ENCODE peak calls at places on chromosomes 5 and 9, in four cellular contexts. One of them, this sample, is unnamed.
A peak's percentile ranks its signal among the peaks of the same experiment; 100 is the strongest.

GRCh38 chr5:124433170-124433569 is 313.3 kb downstream of the ZNF608 start:
- DNase-seq in K562: no peak
- DNase-seq in GM12878: no peak
- DNase-seq in HepG2: no peak
- DNase-seq in this sample: no peak

GRCh38 chr5:101425345-101425744 is 522.3 kb upstream of the ST8SIA4 start:
- DNase-seq in K562: peak; percentile 0
- DNase-seq in GM12878: no peak
- DNase-seq in HepG2: no peak
- DNase-seq in this sample: no peak

GRCh38 chr5:160165137-160166068 is 46.2 kb upstream of the PWWP2A start:
- DNase-seq in K562: peak; percentile 37
- DNase-seq in GM12878: no peak
- DNase-seq in HepG2: peak; percentile 82
- DNase-seq in this sample: peak; percentile 64

GRCh38 chr5:129110742-129111141 is 16.2 kb downstream of the ISOC1 start:
- DNase-seq in HepG2: no peak
- DNase-seq in GM12878: no peak
- DNase-seq in K562: no peak
- DNase-seq in this sample: no peak

GRCh38 chr5:23405316-23406068 is 101.9 kb upstream of the PRDM9 start:
- DNase-seq in HepG2: no peak
- DNase-seq in K562: no peak
- DNase-seq in GM12878: no peak
- DNase-seq in this sample: no peak

GRCh38 chr5:40587284-40587882 is 92.3 kb upstream of the PTGER4 start:
- DNase-seq in K562: no peak
- DNase-seq in HepG2: no peak
- DNase-seq in GM12878: no peak
- DNase-seq in this sample: no peak

GRCh38 chr5:35031276-35031675 is 16.5 kb downstream of the AGXT2 start:
- DNase-seq in HepG2: no peak
- DNase-seq in K562: no peak
- DNase-seq in GM12878: no peak
- DNase-seq in this sample: no peak

GRCh38 chr9:130157079-130157478 is 15.1 kb upstream of the NCS1 start:
- DNase-seq in HepG2: no peak
- DNase-seq in GM12878: no peak
- DNase-seq in K562: no peak
- DNase-seq in this sample: no peak

GRCh38 chr5:143213231-143213850 is 190.1 kb downstream of the NR3C1 start:
- DNase-seq in HepG2: no peak
- DNase-seq in K562: no peak
- DNase-seq in GM12878: no peak
- DNase-seq in this sample: no peak

DNA sequence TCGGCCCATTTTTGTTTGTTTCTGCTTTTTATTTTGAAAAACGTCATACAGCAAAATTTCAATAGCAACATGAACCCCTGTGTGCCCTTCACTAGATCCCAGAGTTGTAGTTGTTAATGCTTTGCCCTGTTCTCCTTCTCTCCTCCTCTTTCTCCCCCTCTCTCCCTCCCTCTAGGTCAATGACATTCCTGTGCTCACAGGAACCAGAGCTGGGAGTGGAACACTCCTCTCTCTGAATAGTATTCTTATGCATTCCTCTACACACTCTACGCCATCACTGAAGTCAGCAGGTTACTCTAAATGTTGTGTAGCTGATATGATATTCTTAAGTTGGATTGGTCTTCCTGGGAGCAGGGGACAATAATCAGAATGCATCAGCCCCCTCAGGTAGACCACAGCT is 243.4 kb downstream of the SYK start:
- DNase-seq in GM12878: no peak
- DNase-seq in HepG2: peak; percentile 23
- DNase-seq in K562: no peak
- DNase-seq in this sample: no peak
- TF ChIP-seq ESRRA in GM12878: no peak
- TF ChIP-seq ESRRA in HepG2: no peak
- TF ChIP-seq ESRRA in K562: no peak
- TF ChIP-seq ESRRA in this sample: no peak

GRCh38 chr5:115599924-115600323 is 2.4 kb downstream of the TICAM2 start:
- DNase-seq in GM12878: no peak
- DNase-seq in K562: no peak
- DNase-seq in HepG2: no peak
- DNase-seq in this sample: no peak

GRCh38 chr5:115602585-115603125 is 376 bp upstream of the TICAM2 start:
- DNase-seq in K562: no peak
- DNase-seq in HepG2: no peak
- DNase-seq in GM12878: no peak
- DNase-seq in this sample: no peak

GRCh38 chr5:115600771-115601170 is 1.5 kb downstream of the TICAM2 start:
- DNase-seq in HepG2: no peak
- DNase-seq in K562: no peak
- DNase-seq in GM12878: no peak
- DNase-seq in this sample: no peak

GRCh38 chr5:115601709-115602584 is at the start of gene TICAM2:
- DNase-seq in HepG2: no peak
- DNase-seq in K562: peak; percentile 72
- DNase-seq in GM12878: peak; percentile 77
- DNase-seq in this sample: peak; percentile 78

GRCh38 chr5:115599502-115599901 is 2.8 kb downstream of the TICAM2 start:
- DNase-seq in GM12878: no peak
- DNase-seq in HepG2: no peak
- DNase-seq in K562: no peak
- DNase-seq in this sample: no peak
- TF ChIP-seq MAX in GM12878: no peak
- TF ChIP-seq MAX in HepG2: no peak
- TF ChIP-seq MAX in K562: no peak
- TF ChIP-seq MAX in this sample: no peak

DNA sequence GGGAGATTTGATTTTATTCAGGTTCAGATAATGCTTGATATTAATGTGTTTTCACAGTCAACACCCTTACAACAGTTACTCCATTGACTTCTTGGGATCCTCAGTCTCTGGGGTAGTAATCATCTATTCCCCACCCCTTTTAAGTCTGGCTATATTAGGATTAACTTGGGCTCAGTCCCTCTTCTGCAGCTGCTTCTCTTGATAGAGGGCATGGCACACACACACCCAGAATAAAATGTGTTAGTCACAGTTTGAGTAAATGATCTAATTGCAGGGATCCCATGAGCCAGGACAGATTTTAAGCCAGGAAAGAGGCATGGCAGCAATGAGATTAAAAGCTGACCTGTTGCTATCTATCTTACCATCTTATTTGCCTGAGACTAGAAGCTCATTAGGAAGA is 53.7 kb upstream of the VLDLR start:
- DNase-seq in K562: no peak
- DNase-seq in GM12878: no peak
- DNase-seq in HepG2: no peak
- DNase-seq in this sample: no peak
- TF ChIP-seq TCF7 in K562: no peak
- TF ChIP-seq TCF7 in GM12878: no peak
- TF ChIP-seq TCF7 in HepG2: no peak
- TF ChIP-seq TCF7 in this sample: no peak

GRCh38 chr5:33091571-33092363 is 349.0 kb upstream of the TARS1 start:
- DNase-seq in HepG2: no peak
- DNase-seq in K562: no peak
- DNase-seq in GM12878: no peak
- DNase-seq in this sample: no peak
- TF ChIP-seq ESRRA in HepG2: no peak
- TF ChIP-seq ESRRA in K562: no peak
- TF ChIP-seq ESRRA in GM12878: no peak
- TF ChIP-seq ESRRA in this sample: no peak

GRCh38 chr9:134627417-134628353 is 13.9 kb upstream of the COL5A1 start:
- DNase-seq in K562: no peak
- DNase-seq in HepG2: no peak
- DNase-seq in GM12878: no peak
- DNase-seq in this sample: peak; percentile 6
- TF ChIP-seq MAX in K562: no peak
- TF ChIP-seq MAX in HepG2: no peak
- TF ChIP-seq MAX in GM12878: no peak
- TF ChIP-seq MAX in this sample: no peak

DNA sequence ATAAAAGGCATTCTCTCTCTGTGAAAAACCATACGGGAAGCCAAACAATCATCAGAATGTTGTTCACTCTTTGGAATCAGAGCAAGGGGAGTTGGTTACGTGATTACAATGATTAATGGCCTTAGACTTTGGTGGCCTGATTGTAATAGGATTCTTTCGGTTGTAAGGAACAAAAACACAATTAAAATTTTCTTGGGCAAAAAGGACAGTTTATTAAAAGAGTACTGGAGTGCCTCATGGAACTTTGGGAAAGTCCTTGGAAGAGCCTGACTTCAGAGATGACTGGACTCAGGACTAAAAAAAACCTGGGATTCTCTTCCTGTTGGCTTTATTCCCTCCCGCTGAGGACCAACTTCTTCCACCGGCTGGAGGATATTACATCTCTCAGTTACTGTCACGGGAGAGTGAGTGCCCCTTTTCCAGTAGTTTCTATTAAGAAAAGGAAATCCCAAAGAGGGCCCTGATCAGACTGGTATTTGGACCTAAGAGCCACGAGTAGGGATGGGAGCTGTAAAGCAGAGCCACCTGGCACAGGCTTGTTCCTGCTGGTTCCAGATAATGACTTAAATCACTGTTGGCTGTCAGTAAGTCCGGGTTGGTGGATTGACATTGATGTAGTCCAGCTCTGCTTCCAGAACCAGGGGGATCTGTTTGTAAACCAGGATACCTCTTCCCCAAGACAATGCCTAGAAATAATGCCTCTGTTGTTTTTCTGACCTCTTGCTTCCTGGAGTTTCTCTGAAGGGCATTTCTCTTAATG is 53.9 kb downstream of the CFAP95 start:
- DNase-seq in HepG2: no peak
- DNase-seq in K562: no peak
- DNase-seq in GM12878: no peak
- DNase-seq in this sample: no peak
- TF ChIP-seq TCF7 in HepG2: no peak
- TF ChIP-seq TCF7 in K562: no peak
- TF ChIP-seq TCF7 in GM12878: no peak
- TF ChIP-seq TCF7 in this sample: no peak